ENCODE peak calls at places on chromosomes 6 and 20, in five cellular contexts. F, I, T, A and L are unnamed samples.

GRCh38 chr20:11902264-11902663 is 15.4 kb upstream of the BTBD3 start:
- DNase-seq in A (no peak), F (no peak), I (no peak), T (peak; percentile 84), L (peak; percentile 70)

GRCh38 chr6:754202-754601 is 61.3 kb upstream of the EXOC2 start:
- DNase-seq in I (no peak), A (no peak), T (no peak), F (no peak), L (no peak)

GRCh38 chr6:117919775-117920492 is 12.9 kb downstream of the SLC35F1 start:
- DNase-seq in F (no peak), A (peak; percentile 13), I (peak; percentile 46), T (no peak), L (no peak)

GRCh38 chr6:82783587-82784253 is 281.9 kb downstream of the UBE3D start:
- DNase-seq in F (no peak), T (no peak), I (no peak), A (no peak), L (no peak)

GRCh38 chr6:118580585-118581419 is 32.7 kb downstream of the PLN start:
- DNase-seq in A (peak; percentile 64), T (peak; percentile 91), F (peak; percentile 17), I (peak; percentile 69), L (peak; percentile 74)

GRCh38 chr20:57785061-57785460 is 75.2 kb upstream of the PMEPA1 start:
- DNase-seq in I (no peak), A (no peak), F (no peak), T (no peak), L (no peak)

GRCh38 chr20:58075980-58076749 is 152.3 kb downstream of the ANKRD60 start:
- DNase-seq in F (no peak), A (no peak), I (no peak), T (no peak), L (no peak)

GRCh38 chr6:11848852-11849731 is 70.5 kb upstream of the ADTRP start:
- DNase-seq in F (no peak), A (no peak), T (peak; percentile 10), I (no peak), L (peak; percentile 29)

GRCh38 chr20:35663813-35664543 is 722 bp downstream of the CPNE1 start:
- DNase-seq in I (peak; percentile 55), A (peak; percentile 20), F (peak; percentile 68), T (peak; percentile 36), L (peak; percentile 15)

GRCh38 chr20:34189572-34190163 is 51.6 kb upstream of the ASIP start:
- DNase-seq in A (no peak), T (no peak), F (no peak), I (no peak), L (no peak)

GRCh38 chr20:11880694-11881093 is 37.0 kb upstream of the BTBD3 start:
- DNase-seq in A (no peak), F (no peak), I (no peak), T (no peak), L (no peak)

GRCh38 chr6:150767585-150768164 is 97.8 kb upstream of the MTHFD1L start:
- DNase-seq in F (no peak), T (no peak), I (no peak), A (no peak), L (peak; percentile 2)

GRCh38 chr20:61120595-61121515 is 131.2 kb upstream of the CDH4 start:
- DNase-seq in I (no peak), A (no peak), T (peak; percentile 88), F (no peak), L (peak; percentile 74)

GRCh38 chr6:33861722-33862121 is 57.9 kb upstream of the MLN start:
- DNase-seq in I (no peak), T (no peak), A (no peak), F (no peak), L (no peak)

GRCh38 chr6:31920803-31921202 is 6.7 kb upstream of the C2 start:
- DNase-seq in A (no peak), I (peak; percentile 6), T (no peak), F (no peak), L (no peak)

GRCh38 chr6:32102255-32102654 is 6.9 kb downstream of the TNXB start:
- DNase-seq in F (no peak), I (no peak), A (no peak), T (no peak), L (no peak)

GRCh38 chr20:47346172-47346571 is 10.3 kb downstream of the ZMYND8 start:
- DNase-seq in I (no peak), F (no peak), A (no peak), T (no peak), L (no peak)

GRCh38 chr20:1811621-1812498 is 83.3 kb upstream of the SIRPA start:
- DNase-seq in A (no peak), F (no peak), I (no peak), T (no peak), L (no peak)

GRCh38 chr6:168623736-168624135 is 182.8 kb downstream of the SMOC2 start:
- DNase-seq in I (no peak), F (no peak), T (no peak), A (no peak), L (no peak)

GRCh38 chr6:136562211-136562610 is 12.0 kb upstream of the MAP7 start:
- DNase-seq in T (no peak), F (no peak), I (no peak), A (no peak), L (no peak)

GRCh38 chr20:32333988-32334885 is 23.9 kb upstream of the ASXL1 start:
- DNase-seq in A (peak; percentile 35), T (peak; percentile 65), I (no peak), F (no peak), L (no peak)

GRCh38 chr6:136446145-136446544 is 104.1 kb downstream of the MAP7 start:
- DNase-seq in A (no peak), I (no peak), T (no peak), F (no peak), L (no peak)

GRCh38 chr20:48676795-48677447 is 150.9 kb downstream of the PREX1 start:
- DNase-seq in I (peak; percentile 38), A (no peak), T (no peak), F (no peak), L (no peak)

GRCh38 chr6:132816665-132817064 is 2.3 kb downstream of the RPS12 start:
- DNase-seq in F (no peak), T (no peak), A (no peak), I (no peak), L (no peak)

GRCh38 chr6:558089-558488 is 98.8 kb downstream of the HUS1B start:
- DNase-seq in F (no peak), T (peak; percentile 11), A (no peak), I (no peak), L (peak; percentile 7)

GRCh38 chr6:142850653-142851434 is 94.1 kb downstream of the HIVEP2 start:
- DNase-seq in T (peak; percentile 74), F (no peak), A (no peak), I (no peak), L (peak; percentile 68)

GRCh38 chr6:131107166-131107565 is 28.1 kb upstream of the AKAP7 start:
- DNase-seq in I (no peak), A (no peak), T (peak; percentile 40), F (no peak), L (peak; percentile 35)

GRCh38 chr20:2794866-2795447 is 5.5 kb downstream of the CPXM1 start:
- DNase-seq in I (no peak), F (no peak), T (no peak), A (no peak), L (no peak)

GRCh38 chr20:38893056-38893455 is 33.2 kb upstream of the FAM83D start:
- DNase-seq in F (no peak), A (no peak), I (no peak), T (no peak), L (no peak)

GRCh38 chr20:43565758-43566104 is 6.9 kb downstream of the SGK2 start:
- DNase-seq in I (no peak), T (no peak), F (no peak), A (no peak), L (no peak)

GRCh38 chr6:124010574-124010973 is 206.9 kb downstream of the NKAIN2 start:
- DNase-seq in F (no peak), T (no peak), A (no peak), I (no peak), L (no peak)

GRCh38 chr20:48624315-48625020 is 203.3 kb downstream of the PREX1 start:
- DNase-seq in A (no peak), T (no peak), F (no peak), I (peak; percentile 33), L (no peak)

GRCh38 chr6:52233975-52234823 is 10.1 kb downstream of the IL17F start:
- DNase-seq in I (no peak), T (peak; percentile 86), A (no peak), F (no peak), L (peak; percentile 83)

GRCh38 chr20:371755-372542 is 8.6 kb upstream of the TRIB3 start:
- DNase-seq in T (peak; percentile 79), A (peak; percentile 85), F (no peak), I (peak; percentile 72), L (peak; percentile 53)

GRCh38 chr6:28747631-28748157 is 176.1 kb downstream of the TRIM27 start:
- DNase-seq in T (peak; percentile 86), I (no peak), F (no peak), A (no peak), L (peak; percentile 85)

GRCh38 chr6:80690611-80691090 is 584.2 kb downstream of the BCKDHB start:
- DNase-seq in A (no peak), T (peak; percentile 31), I (no peak), F (no peak), L (peak; percentile 64)

GRCh38 chr6:30565772-30566171 is 5.5 kb upstream of the ABCF1 start:
- DNase-seq in T (no peak), F (no peak), I (no peak), A (no peak), L (no peak)

GRCh38 chr20:59151820-59152219 is 11.8 kb upstream of the ZNF831 start:
- DNase-seq in I (no peak), F (no peak), A (no peak), T (no peak), L (no peak)